ENCODE peak calls at places on chromosomes 13 and 19, in four cellular contexts. A is neural progenitor cell; P is CD4-positive, CD25-positive, alpha-beta regulatory T cell; I is M059J. V is an unnamed sample.

GRCh38 chr13:111659842-111660241 is 339.4 kb downstream of the TEX29 start:
- DNase-seq in A (no peak), P (no peak), I (no peak), V (no peak)

GRCh38 chr19:30312582-30313352 is 59.4 kb upstream of the ZNF536 start:
- DNase-seq in A (no peak), P (no peak), I (no peak), V (no peak)

GRCh38 chr13:96617528-96617927 is 376.7 kb downstream of the OXGR1 start:
- DNase-seq in A (no peak), P (no peak), I (no peak), V (no peak)

GRCh38 chr19:49830766-49831165 is 12.7 kb downstream of the MED25 start:
- DNase-seq in A (no peak), P (no peak), I (no peak), V (no peak)

GRCh38 chr19:50728084-50728737 is 5.0 kb downstream of the CLEC11A start:
- DNase-seq in A (peak; percentile 95), P (peak; percentile 77), I (no peak), V (peak; percentile 14)

GRCh38 chr19:6064016-6064702 is 46.1 kb downstream of the RFX2 start:
- DNase-seq in A (no peak), P (no peak), I (peak; percentile 93), V (peak; percentile 57)

GRCh38 chr19:41462497-41462896 is 19.5 kb downstream of the ERICH4 start:
- DNase-seq in A (no peak), P (no peak), I (no peak), V (no peak)

GRCh38 chr13:28671393-28671792 is 12.5 kb downstream of the POMP start:
- DNase-seq in A (no peak), P (no peak), I (no peak), V (no peak)

GRCh38 chr19:46454244-46454643 is 17.1 kb downstream of the PNMA8A start:
- DNase-seq in A (no peak), P (no peak), I (no peak), V (no peak)

GRCh38 chr19:10501971-10502523 is 1.1 kb downstream of the KEAP1 start:
- DNase-seq in A (peak; percentile 54), P (peak; percentile 47), I (peak; percentile 74), V (peak; percentile 74)

GRCh38 chr19:16537111-16537510 is 5.1 kb downstream of the CHERP start:
- DNase-seq in A (no peak), P (no peak), I (no peak), V (no peak)

GRCh38 chr19:35509018-35509652 is 4.3 kb downstream of the DMKN start:
- DNase-seq in A (peak; percentile 62), P (peak; percentile 41), I (no peak), V (no peak)

GRCh38 chr19:49155830-49156346 is 692 bp upstream of the HRC start:
- DNase-seq in A (peak; percentile 36), P (no peak), I (no peak), V (no peak)

GRCh38 chr13:32001392-32001768 is 30.2 kb upstream of the FRY start:
- DNase-seq in A (peak; percentile 61), P (peak; percentile 23), I (peak; percentile 54), V (peak; percentile 58)

GRCh38 chr13:81726037-81726726 is 1385.3 kb upstream of the SPRY2 start:
- DNase-seq in A (no peak), P (no peak), I (no peak), V (no peak)

GRCh38 chr19:5801796-5802616 is 2.9 kb upstream of the NRTN start:
- DNase-seq in A (peak; percentile 91), P (no peak), I (peak; percentile 45), V (peak; percentile 36)

GRCh38 chr13:94175076-94175475 is 304.4 kb downstream of the DCT start:
- DNase-seq in A (no peak), P (no peak), I (no peak), V (no peak)

GRCh38 chr19:1582201-1582600 is 10.5 kb downstream of the MBD3 start:
- DNase-seq in A (no peak), P (no peak), I (no peak), V (no peak)

GRCh38 chr19:46181386-46181774 is 33.3 kb downstream of the IGFL2 start:
- DNase-seq in A (no peak), P (peak; percentile 2), I (peak; percentile 19), V (no peak)

GRCh38 chr19:42285546-42285945 is 16.4 kb upstream of the PRR19 start:
- DNase-seq in A (peak; percentile 46), P (no peak), I (no peak), V (no peak)

GRCh38 chr13:34044660-34045080 is 226.7 kb downstream of the RFC3 start:
- DNase-seq in A (no peak), P (no peak), I (peak; percentile 99), V (peak; percentile 92)

GRCh38 chr13:87999791-88000190 is 328.6 kb downstream of the SLITRK5 start:
- DNase-seq in A (no peak), P (no peak), I (no peak), V (no peak)

GRCh38 chr13:77893066-77893465 is 25.6 kb downstream of the EDNRB start:
- DNase-seq in A (no peak), P (no peak), I (no peak), V (no peak)

GRCh38 chr13:51585696-51586095 is 1.4 kb downstream of the WDFY2 start:
- DNase-seq in A (no peak), P (peak; percentile 58), I (peak; percentile 52), V (peak; percentile 34)

GRCh38 chr19:18441804-18442788 is 4.2 kb upstream of the ISYNA1 start:
- DNase-seq in A (no peak), P (peak; percentile 58), I (no peak), V (no peak)

GRCh38 chr19:4441994-4442845 is 15.4 kb downstream of the UBXN6 start:
- DNase-seq in A (no peak), P (no peak), I (no peak), V (no peak)

GRCh38 chr19:3644351-3645066 is 17.9 kb upstream of the CACTIN start:
- DNase-seq in A (no peak), P (no peak), I (peak; percentile 25), V (peak; percentile 59)

GRCh38 chr19:31058676-31059075 is 290.6 kb downstream of the TSHZ3 start:
- DNase-seq in A (no peak), P (no peak), I (no peak), V (no peak)

GRCh38 chr19:12946092-12946845 is 607 bp downstream of the RAD23A start:
- DNase-seq in A (peak; percentile 94), P (peak; percentile 59), I (peak; percentile 82), V (peak; percentile 94)

GRCh38 chr13:103531278-103531677 is 465.1 kb upstream of the SLC10A2 start:
- DNase-seq in A (no peak), P (no peak), I (no peak), V (no peak)